ENCODE peak calls at places on chromosome 16, in five cellular contexts. One of them, this sample, is unnamed.

GRCh38 chr16:57127037-57127763 is 34.8 kb downstream of the CPNE2 start:
- DNase-seq in mesothelial cell of epicardium: no peak
- DNase-seq in NCI-H345: no peak
- DNase-seq in Right ventricle myocardium superior: no peak
- DNase-seq in epithelial cell of esophagus: no peak
- DNase-seq in this sample: no peak

GRCh38 chr16:35552763-35553162 is 2093.4 kb downstream of the TP53TG3F start:
- DNase-seq in epithelial cell of esophagus: no peak
- DNase-seq in NCI-H345: no peak
- DNase-seq in mesothelial cell of epicardium: no peak
- DNase-seq in Right ventricle myocardium superior: no peak
- DNase-seq in this sample: no peak

GRCh38 chr16:17339764-17340541 is 130.8 kb downstream of the XYLT1 start:
- DNase-seq in NCI-H345: no peak
- DNase-seq in Right ventricle myocardium superior: no peak
- DNase-seq in epithelial cell of esophagus: peak
- DNase-seq in mesothelial cell of epicardium: no peak
- DNase-seq in this sample: no peak

GRCh38 chr16:81435567-81435966 is 9.0 kb upstream of the CMIP start:
- DNase-seq in epithelial cell of esophagus: no peak
- DNase-seq in mesothelial cell of epicardium: no peak
- DNase-seq in NCI-H345: no peak
- DNase-seq in Right ventricle myocardium superior: no peak
- DNase-seq in this sample: no peak

GRCh38 chr16:3696425-3697218 is 20.7 kb downstream of the TRAP1 start:
- DNase-seq in epithelial cell of esophagus: no peak
- DNase-seq in mesothelial cell of epicardium: no peak
- DNase-seq in NCI-H345: no peak
- DNase-seq in Right ventricle myocardium superior: no peak
- DNase-seq in this sample: no peak

GRCh38 chr16:10600792-10601443 is 20.5 kb upstream of the EMP2 start:
- DNase-seq in mesothelial cell of epicardium: no peak
- DNase-seq in Right ventricle myocardium superior: peak
- DNase-seq in epithelial cell of esophagus: peak
- DNase-seq in NCI-H345: no peak
- DNase-seq in this sample: no peak

GRCh38 chr16:67470314-67470713 is 10.6 kb downstream of the ATP6V0D1 start:
- DNase-seq in epithelial cell of esophagus: no peak
- DNase-seq in NCI-H345: peak
- DNase-seq in mesothelial cell of epicardium: no peak
- DNase-seq in Right ventricle myocardium superior: peak
- DNase-seq in this sample: peak

GRCh38 chr16:75074920-75075687 is 41.5 kb downstream of the LDHD start:
- DNase-seq in Right ventricle myocardium superior: peak
- DNase-seq in epithelial cell of esophagus: no peak
- DNase-seq in mesothelial cell of epicardium: no peak
- DNase-seq in NCI-H345: peak
- DNase-seq in this sample: peak

GRCh38 chr16:89187337-89188063 is 12.8 kb downstream of the SLC22A31 start:
- DNase-seq in Right ventricle myocardium superior: no peak
- DNase-seq in epithelial cell of esophagus: no peak
- DNase-seq in mesothelial cell of epicardium: peak
- DNase-seq in NCI-H345: no peak
- DNase-seq in this sample: no peak

GRCh38 chr16:30867747-30868146 is 26.1 kb downstream of the BCL7C start:
- DNase-seq in NCI-H345: no peak
- DNase-seq in epithelial cell of esophagus: peak
- DNase-seq in mesothelial cell of epicardium: no peak
- DNase-seq in Right ventricle myocardium superior: no peak
- DNase-seq in this sample: no peak

GRCh38 chr16:969508-970378 is 1.0 kb downstream of the LMF1 start:
- DNase-seq in epithelial cell of esophagus: no peak
- DNase-seq in mesothelial cell of epicardium: no peak
- DNase-seq in Right ventricle myocardium superior: peak
- DNase-seq in NCI-H345: no peak
- DNase-seq in this sample: peak

GRCh38 chr16:24054649-24055560 is 201.2 kb upstream of the CACNG3 start:
- DNase-seq in mesothelial cell of epicardium: no peak
- DNase-seq in NCI-H345: no peak
- DNase-seq in Right ventricle myocardium superior: no peak
- DNase-seq in epithelial cell of esophagus: no peak
- DNase-seq in this sample: no peak

GRCh38 chr16:893360-893759 is 77.4 kb downstream of the LMF1 start:
- DNase-seq in mesothelial cell of epicardium: no peak
- DNase-seq in Right ventricle myocardium superior: no peak
- DNase-seq in NCI-H345: no peak
- DNase-seq in epithelial cell of esophagus: no peak
- DNase-seq in this sample: no peak

GRCh38 chr16:55376567-55377167 is 52.7 kb downstream of the IRX6 start:
- DNase-seq in epithelial cell of esophagus: no peak
- DNase-seq in mesothelial cell of epicardium: no peak
- DNase-seq in NCI-H345: no peak
- DNase-seq in Right ventricle myocardium superior: no peak
- DNase-seq in this sample: no peak

GRCh38 chr16:14111713-14112538 is 40.8 kb downstream of the MRTFB start:
- DNase-seq in Right ventricle myocardium superior: peak
- DNase-seq in NCI-H345: peak
- DNase-seq in epithelial cell of esophagus: peak
- DNase-seq in mesothelial cell of epicardium: no peak
- DNase-seq in this sample: no peak

GRCh38 chr16:77211880-77212735 is 12.9 kb downstream of the SYCE1L start:
- DNase-seq in NCI-H345: peak
- DNase-seq in mesothelial cell of epicardium: peak
- DNase-seq in epithelial cell of esophagus: peak
- DNase-seq in Right ventricle myocardium superior: peak
- DNase-seq in this sample: peak

GRCh38 chr16:47947741-47948140 is 208.1 kb downstream of the ABCC12 start:
- DNase-seq in mesothelial cell of epicardium: no peak
- DNase-seq in Right ventricle myocardium superior: no peak
- DNase-seq in NCI-H345: no peak
- DNase-seq in epithelial cell of esophagus: peak
- DNase-seq in this sample: no peak

GRCh38 chr16:57628008-57628781 is at the start of gene ADGRG1:
- DNase-seq in Right ventricle myocardium superior: peak
- DNase-seq in epithelial cell of esophagus: peak
- DNase-seq in mesothelial cell of epicardium: peak
- DNase-seq in NCI-H345: no peak
- DNase-seq in this sample: peak

GRCh38 chr16:47139561-47140185 is 4.1 kb downstream of the NETO2 start:
- DNase-seq in Right ventricle myocardium superior: no peak
- DNase-seq in epithelial cell of esophagus: peak
- DNase-seq in NCI-H345: no peak
- DNase-seq in mesothelial cell of epicardium: no peak
- DNase-seq in this sample: no peak

GRCh38 chr16:87806246-87806607 is 40.4 kb upstream of the KLHDC4 start:
- DNase-seq in Right ventricle myocardium superior: no peak
- DNase-seq in NCI-H345: peak
- DNase-seq in epithelial cell of esophagus: peak
- DNase-seq in mesothelial cell of epicardium: no peak
- DNase-seq in this sample: no peak

GRCh38 chr16:57192146-57192545 is 6.0 kb downstream of the RSPRY1 start:
- DNase-seq in Right ventricle myocardium superior: no peak
- DNase-seq in NCI-H345: no peak
- DNase-seq in epithelial cell of esophagus: no peak
- DNase-seq in mesothelial cell of epicardium: no peak
- DNase-seq in this sample: no peak

This sample was measured in Right ventricle myocardium inferior.